ENCODE peak calls at places on chromosomes 2 and 18, in six cellular contexts. B, U, G, H, F and J are unnamed samples.

GRCh38 chr2:204796581-204796980 is 251.3 kb downstream of the PARD3B start:
- DNase-seq in B (no peak), U (no peak), G (no peak), H (no peak), F (no peak), J (no peak)

GRCh38 chr2:58215429-58215828 is 25.7 kb downstream of the FANCL start:
- DNase-seq in B (no peak), U (no peak), G (no peak), H (no peak), F (no peak), J (no peak)

GRCh38 chr18:32380559-32380958 is 90.1 kb downstream of the GAREM1 start:
- DNase-seq in B (no peak), U (no peak), G (no peak), H (no peak), F (no peak), J (no peak)

GRCh38 chr2:167510071-167510759 is 621.9 kb downstream of the XIRP2 start:
- DNase-seq in B (no peak), U (no peak), G (no peak), H (no peak), F (no peak), J (no peak)

GRCh38 chr18:49849331-49850217 is 36.2 kb upstream of the ACAA2 start:
- DNase-seq in B (no peak), U (peak), G (no peak), H (no peak), F (no peak), J (no peak)

GRCh38 chr18:29087616-29088246 is 910.8 kb upstream of the CDH2 start:
- DNase-seq in B (no peak), U (no peak), G (no peak), H (no peak), F (no peak), J (no peak)

GRCh38 chr2:34229998-34230397 is 630.9 kb upstream of the FAM98A start:
- DNase-seq in B (no peak), U (no peak), G (no peak), H (no peak), F (no peak), J (no peak)

GRCh38 chr18:48641981-48642380 is 103.2 kb downstream of the CTIF start:
- DNase-seq in B (no peak), U (no peak), G (no peak), H (no peak), F (no peak), J (no peak)

GRCh38 chr2:32553829-32554432 is 73.9 kb upstream of the TTC27 start:
- DNase-seq in B (no peak), U (no peak), G (no peak), H (peak), F (no peak), J (no peak)

GRCh38 chr18:40159141-40160017 is 1795.7 kb upstream of the PIK3C3 start:
- DNase-seq in B (no peak), U (no peak), G (no peak), H (peak), F (no peak), J (no peak)